ENCODE peak calls at places on chromosome 15, in seven cellular contexts. J is adipocyte; G is neuronal stem cell; X is CD8-positive, alpha-beta memory T cell; V is CD8-positive, alpha-beta T cell; D is uterus; T is IMR-90. N is an unnamed sample.

GRCh38 chr15:40511472-40512133 is 40.8 kb downstream of the CHST14 start:
- DNase-seq in D (peak; percentile 60), V (no peak), T (no peak), X (no peak), G (no peak), J (peak; percentile 72), N (peak; percentile 58)

GRCh38 chr15:85763557-85764303 is 31.0 kb downstream of the KLHL25 start:
- DNase-seq in V (no peak), G (no peak), D (no peak), J (no peak), T (no peak), X (no peak), N (no peak)

GRCh38 chr15:31302029-31302657 is 24.5 kb upstream of the KLF13 start:
- DNase-seq in G (no peak), J (no peak), D (no peak), T (no peak), V (no peak), X (no peak), N (no peak)

GRCh38 chr15:77292924-77293558 is 126.9 kb downstream of the PEAK1 start:
- DNase-seq in D (no peak), G (no peak), V (no peak), T (peak; percentile 15), J (no peak), X (no peak), N (peak; percentile 36)

GRCh38 chr15:98776607-98777281 is 128.4 kb downstream of the IGF1R start:
- DNase-seq in D (peak; percentile 44), X (peak; percentile 17), V (no peak), G (no peak), T (peak; percentile 50), J (peak; percentile 40), N (peak; percentile 54)

GRCh38 chr15:93748710-93749109 is 482.7 kb upstream of the MCTP2 start:
- DNase-seq in X (no peak), T (no peak), V (no peak), J (no peak), G (no peak), D (no peak), N (no peak)

GRCh38 chr15:73518180-73518862 is 75.4 kb downstream of the REC114 start:
- DNase-seq in D (no peak), J (no peak), V (no peak), X (no peak), G (peak; percentile 3), T (no peak), N (no peak)

GRCh38 chr15:51775967-51776816 is 24.8 kb downstream of the TMOD2 start:
- DNase-seq in T (peak; percentile 55), V (no peak), D (peak; percentile 52), G (peak; percentile 42), J (peak; percentile 54), X (peak; percentile 30), N (peak; percentile 58)

GRCh38 chr15:70215951-70216350 is 118.2 kb upstream of the TLE3 start:
- DNase-seq in J (no peak), T (no peak), D (no peak), V (no peak), G (no peak), X (no peak), N (no peak)

GRCh38 chr15:30990036-30990435 is 1.4 kb downstream of the MTMR10 start:
- DNase-seq in X (no peak), G (no peak), J (no peak), D (no peak), T (no peak), V (no peak), N (no peak)

GRCh38 chr15:99143230-99143629 is 38.4 kb downstream of the SYNM start:
- DNase-seq in G (no peak), D (no peak), V (no peak), X (no peak), T (no peak), J (no peak), N (no peak)

GRCh38 chr15:99409097-99409473 is 156.7 kb upstream of the MEF2A start:
- DNase-seq in G (no peak), D (no peak), T (peak; percentile 60), X (no peak), V (no peak), J (peak; percentile 53), N (peak; percentile 79)

GRCh38 chr15:51751687-51752683 is 588 bp downstream of the TMOD2 start:
- DNase-seq in X (no peak), G (peak; percentile 29), D (peak; percentile 36), T (peak; percentile 34), V (no peak), J (peak; percentile 58), N (no peak)

GRCh38 chr15:92809880-92810361 is 90.2 kb upstream of the CHD2 start:
- DNase-seq in J (peak; percentile 77), X (peak; percentile 26), G (no peak), V (no peak), D (no peak), T (peak; percentile 68), N (peak; percentile 70)

GRCh38 chr15:54066403-54066802 is 88.2 kb downstream of the UNC13C start:
- DNase-seq in V (no peak), D (no peak), J (no peak), G (no peak), X (no peak), T (no peak), N (no peak)

GRCh38 chr15:82874961-82875360 is 65.5 kb downstream of the WHAMM start:
- DNase-seq in J (no peak), V (no peak), G (no peak), D (no peak), T (no peak), X (no peak), N (no peak)

GRCh38 chr15:58980351-58980939 is 7.0 kb upstream of the RNF111 start:
- DNase-seq in D (no peak), G (no peak), J (peak; percentile 79), X (peak; percentile 31), V (no peak), T (peak; percentile 56), N (peak; percentile 61)

GRCh38 chr15:65981837-65982696 is 112.8 kb downstream of the RAB11A start:
- DNase-seq in X (peak; percentile 35), D (no peak), G (peak; percentile 44), T (no peak), V (peak; percentile 43), J (no peak), N (no peak)
- H3K4me3 ChIP-seq in X (peak overlapping the region; percentile 19), D (no peak overlapping the region), G (peak overlapping the region; percentile 26), T (no peak overlapping the region), V (peak overlapping the region; percentile 72), J (no peak overlapping the region), N (no peak overlapping the region)

GRCh38 chr15:43518073-43518761 is 809 bp downstream of the MAP1A start:
- DNase-seq in D (no peak), G (no peak), T (peak; percentile 63), V (no peak), X (no peak), J (peak; percentile 67), N (peak; percentile 27)

GRCh38 chr15:43517354-43518072 is at the start of gene MAP1A:
- DNase-seq in T (peak; percentile 71), J (peak; percentile 87), X (no peak), D (peak; percentile 53), G (no peak), V (no peak), N (peak; percentile 64)

GRCh38 chr15:43515731-43516130 is 1.7 kb upstream of the MAP1A start:
- DNase-seq in D (no peak), G (no peak), V (no peak), X (no peak), J (no peak), T (no peak), N (no peak)

GRCh38 chr15:43514241-43515057 is 3.0 kb upstream of the MAP1A start:
- DNase-seq in J (peak; percentile 68), G (no peak), V (no peak), T (peak; percentile 49), D (no peak), X (peak; percentile 18), N (peak; percentile 49)

DNA sequence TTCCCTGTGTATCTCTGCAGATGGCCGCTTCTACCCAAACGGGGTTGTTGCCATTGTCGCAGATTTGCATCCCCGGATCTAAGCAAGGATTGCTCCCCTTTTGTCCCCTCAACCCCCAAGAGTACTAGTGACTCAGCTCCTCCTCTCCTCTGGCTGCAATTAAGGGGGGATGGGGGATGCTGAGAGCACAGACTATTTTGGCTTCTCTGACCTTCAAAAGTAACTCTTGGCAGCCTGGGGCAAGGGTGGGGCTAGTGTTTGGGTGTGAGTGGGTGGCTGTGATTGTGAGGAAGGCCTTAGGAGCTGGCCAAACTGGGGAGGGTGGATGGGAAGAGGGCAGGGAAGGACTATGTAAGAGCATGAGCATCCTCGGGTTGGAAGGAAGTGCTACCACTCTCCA is 1.2 kb upstream of the MAP1A start:
- DNase-seq in G (no peak), T (no peak), X (no peak), J (peak; percentile 64), D (peak; percentile 47), V (no peak), N (no peak)
- H3K4me3 ChIP-seq in G (peak overlapping the region; percentile 52), T (peak overlapping the region; percentile 79), X (no peak overlapping the region), J (peak overlapping the region; percentile 95), D (no peak overlapping the region), V (no peak overlapping the region), N (peak overlapping the region; percentile 89)

GRCh38 chr15:80701676-80702311 is 6.7 kb downstream of the ABHD17C start:
- DNase-seq in D (no peak), T (no peak), V (no peak), G (no peak), J (no peak), X (no peak), N (no peak)

GRCh38 chr15:80703965-80704364 is 8.9 kb downstream of the ABHD17C start:
- DNase-seq in D (no peak), J (no peak), T (no peak), V (no peak), X (no peak), G (no peak), N (no peak)

GRCh38 chr15:80710635-80711553 is 15.8 kb downstream of the ABHD17C start:
- DNase-seq in X (no peak), J (no peak), D (no peak), T (peak; percentile 63), G (no peak), V (no peak), N (no peak)

GRCh38 chr15:80709542-80709941 is 14.4 kb downstream of the ABHD17C start:
- DNase-seq in V (no peak), T (no peak), G (no peak), D (no peak), J (no peak), X (no peak), N (no peak)

GRCh38 chr15:80706161-80706560 is 11.1 kb downstream of the ABHD17C start:
- DNase-seq in D (no peak), T (no peak), X (no peak), V (no peak), J (no peak), G (no peak), N (no peak)
- H3K4me3 ChIP-seq in D (no peak overlapping the region), T (no peak overlapping the region), X (no peak overlapping the region), V (no peak overlapping the region), J (no peak overlapping the region), G (no peak overlapping the region), N (no peak overlapping the region)

GRCh38 chr15:90957105-90957790 is 2.6 kb downstream of the RCCD1 start:
- DNase-seq in T (peak; percentile 39), G (no peak), V (no peak), X (no peak), D (no peak), J (peak; percentile 59), N (peak; percentile 32)

GRCh38 chr15:90953947-90954711 is 555 bp upstream of the RCCD1 start:
- DNase-seq in V (no peak), J (no peak), D (no peak), G (no peak), T (no peak), X (no peak), N (no peak)

GRCh38 chr15:90956551-90957104 is 1.9 kb downstream of the RCCD1 start:
- DNase-seq in T (peak; percentile 70), G (peak; percentile 81), V (peak; percentile 33), D (peak; percentile 82), X (peak; percentile 36), J (peak; percentile 91), N (peak; percentile 81)

GRCh38 chr15:90954712-90955671 is at the start of gene RCCD1:
- DNase-seq in G (peak; percentile 78), X (peak; percentile 84), V (peak; percentile 63), D (peak; percentile 93), J (peak; percentile 98), T (peak; percentile 93), N (peak; percentile 95)

GRCh38 chr15:90955911-90956310 is 1.2 kb downstream of the RCCD1 start:
- DNase-seq in D (no peak), X (no peak), T (no peak), G (no peak), V (no peak), J (no peak), N (no peak)
- H3K4me3 ChIP-seq in D (no peak overlapping the region), X (no peak overlapping the region), T (no peak overlapping the region), G (no peak overlapping the region), V (peak overlapping the region; percentile 87), J (no peak overlapping the region), N (peak overlapping the region; percentile 97)